ENCODE peak calls at places on chromosomes 7 and 10, in five cellular contexts. F is astrocyte, B is Calu3, M is AG09319, N is ascending aorta. H is an unnamed sample.

GRCh38 chr7:130062246-130062645 is 8.1 kb upstream of the KLHDC10 start:
- DNase-seq in F (no peak), B (no peak), N (no peak), M (no peak), H (no peak)

GRCh38 chr10:31036209-31036608 is 4.5 kb upstream of the ZNF438 start:
- DNase-seq in N (no peak), B (no peak), F (peak), M (no peak), H (no peak)

GRCh38 chr7:93165447-93165846 is 17.3 kb upstream of the SAMD9L start:
- DNase-seq in N (no peak), B (no peak), M (no peak), F (no peak), H (no peak)

GRCh38 chr10:3668276-3668960 is 116.6 kb downstream of the KLF6 start:
- DNase-seq in F (peak), N (no peak), M (no peak), B (peak), H (no peak)

GRCh38 chr7:34320926-34321609 is 336.9 kb upstream of the NPSR1 start:
- DNase-seq in M (peak), B (peak), N (peak), F (peak), H (peak)

GRCh38 chr7:98870071-98870651 is 347 bp upstream of the TMEM130 start:
- DNase-seq in F (peak), M (no peak), B (peak), N (peak), H (peak)

GRCh38 chr7:134886353-134887057 is 99.8 kb upstream of the AGBL3 start:
- DNase-seq in M (no peak), B (no peak), F (peak), N (no peak), H (no peak)

GRCh38 chr10:77266242-77266641 is 371.4 kb downstream of the KCNMA1 start:
- DNase-seq in M (no peak), N (no peak), B (no peak), F (no peak), H (no peak)

GRCh38 chr7:151017953-151018420 is 6.3 kb downstream of the ATG9B start:
- DNase-seq in F (no peak), B (peak), N (peak), M (no peak), H (peak)

GRCh38 chr10:48653347-48653746 is 31.3 kb upstream of the WDFY4 start:
- DNase-seq in N (no peak), M (no peak), F (no peak), B (no peak), H (no peak)

GRCh38 chr10:46234026-46234425 is 52.8 kb upstream of the ANTXRL start:
- DNase-seq in F (no peak), N (no peak), B (peak), M (no peak), H (peak)

DNA sequence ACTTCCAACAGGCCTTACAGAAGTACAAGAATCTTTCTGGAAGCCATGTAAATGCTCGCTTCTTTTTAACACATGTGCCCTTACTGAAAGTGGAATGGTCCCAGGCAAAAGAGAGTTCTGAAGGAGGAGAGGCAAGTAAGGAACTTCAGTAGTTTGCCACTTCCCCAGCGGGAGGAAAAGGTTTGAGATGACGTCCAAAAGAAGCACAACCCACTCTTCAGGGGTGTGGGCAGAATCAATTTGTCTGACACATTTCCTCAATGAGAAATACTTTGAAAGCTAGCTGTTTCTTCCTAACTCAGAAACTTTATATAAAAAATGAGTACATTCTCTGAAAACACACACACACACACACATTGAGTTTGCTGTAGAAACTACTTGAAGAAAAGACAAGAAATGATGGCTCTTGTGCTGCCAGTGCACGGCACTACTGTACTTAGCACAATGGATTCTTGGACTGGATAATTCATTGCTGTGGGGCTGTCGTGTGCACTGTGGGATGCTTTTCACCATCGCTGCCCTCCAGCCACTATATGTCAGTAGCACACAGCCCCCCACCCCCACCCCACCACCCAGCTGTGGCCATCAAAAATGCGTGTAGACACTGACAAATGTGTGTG is 183.0 kb downstream of the SRPK2 start:
- DNase-seq in B (no peak), F (peak), M (no peak), N (no peak), H (no peak)
- TF ChIP-seq CTCF in B (no peak), F (no peak), M (no peak), N (no peak), H (no peak)

GRCh38 chr7:118671149-118671548 is 446.6 kb downstream of the ANKRD7 start:
- DNase-seq in M (no peak), N (no peak), B (no peak), F (no peak), H (no peak)
- TF ChIP-seq CTCF in M (no peak), N (no peak), B (no peak), F (no peak), H (no peak)

GRCh38 chr10:97713828-97714400 is 384 bp downstream of the MARVELD1 start:
- DNase-seq in B (peak), F (peak), M (no peak), N (peak), H (peak)
- TF ChIP-seq CTCF in B (no peak), F (no peak), M (peak), N (peak), H (no peak)

DNA sequence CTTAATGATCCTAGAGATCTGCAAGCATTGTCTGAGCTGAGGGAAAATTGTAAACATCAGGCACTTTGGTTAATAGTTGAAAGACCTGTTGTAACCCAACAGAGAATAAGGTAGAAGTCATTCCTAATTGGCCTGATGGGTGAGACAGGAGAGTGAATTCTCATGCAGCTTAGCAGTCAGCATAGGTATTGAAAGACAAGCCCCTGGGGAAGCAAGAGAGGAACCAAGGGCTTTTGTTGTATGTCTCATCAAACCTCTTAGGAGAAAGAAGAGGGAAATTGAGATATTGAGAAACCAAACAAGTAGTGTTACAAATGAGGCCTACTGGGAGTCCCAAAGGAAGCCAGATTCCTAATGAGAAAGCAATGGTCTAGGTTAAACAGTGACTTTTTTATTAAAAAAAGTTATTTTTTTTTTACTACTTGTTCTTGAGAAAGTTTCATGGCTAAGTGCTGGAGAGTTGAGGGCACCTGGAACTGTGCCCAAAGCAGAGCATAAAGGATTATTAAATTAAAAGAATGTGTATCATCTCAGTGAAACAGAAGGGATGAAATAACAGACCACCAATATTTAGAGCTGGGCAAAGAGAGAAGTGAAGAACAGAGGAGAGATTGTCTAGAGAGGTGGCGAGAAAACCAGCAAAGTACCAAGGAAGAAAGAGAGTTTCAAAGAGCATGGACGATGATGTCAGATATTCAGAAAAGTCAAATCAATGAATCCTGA is 168.9 kb downstream of the CDK14 start:
- DNase-seq in N (no peak), M (no peak), F (no peak), B (no peak), H (no peak)
- TF ChIP-seq CTCF in N (no peak), M (no peak), F (no peak), B (no peak), H (no peak)

GRCh38 chr7:115087437-115087836 is 165.5 kb downstream of the MDFIC start:
- DNase-seq in N (no peak), M (peak), B (peak), F (peak), H (no peak)

GRCh38 chr7:115088938-115089337 is 167.0 kb downstream of the MDFIC start:
- DNase-seq in F (no peak), B (no peak), N (no peak), M (no peak), H (no peak)

GRCh38 chr7:115085421-115085820 is 163.5 kb downstream of the MDFIC start:
- DNase-seq in B (peak), M (no peak), F (no peak), N (no peak), H (no peak)

GRCh38 chr7:115083935-115084334 is 162.0 kb downstream of the MDFIC start:
- DNase-seq in M (no peak), N (no peak), B (no peak), F (no peak), H (no peak)

GRCh38 chr7:115086146-115086841 is 164.4 kb downstream of the MDFIC start:
- DNase-seq in F (no peak), B (no peak), M (no peak), N (no peak), H (no peak)
- TF ChIP-seq CTCF in F (no peak), B (no peak), M (no peak), N (no peak), H (no peak)

GRCh38 chr7:48617508-48617907 is 306.8 kb upstream of the CDC14C start:
- DNase-seq in N (no peak), M (no peak), B (no peak), F (no peak), H (no peak)

GRCh38 chr7:48611993-48612392 is 312.4 kb upstream of the CDC14C start:
- DNase-seq in M (no peak), N (no peak), F (peak), B (no peak), H (no peak)

GRCh38 chr7:48617988-48618387 is 306.4 kb upstream of the CDC14C start:
- DNase-seq in M (no peak), F (no peak), B (no peak), N (no peak), H (no peak)
- TF ChIP-seq CTCF in M (no peak), F (no peak), B (no peak), N (no peak), H (no peak)

H was measured in mesothelial cell of epicardium.